ENCODE peak calls at places on chromosome 10, in nine cellular contexts. One of them, this sample, is unnamed.

GRCh38 chr10:101485681-101486554 is 102.1 kb downstream of the POLL start:
- DNase-seq in C1 segment of cervical spinal cord: peak
- DNase-seq in EL: no peak
- DNase-seq in Caki2: no peak
- DNase-seq in astrocyte of the spinal cord: no peak
- DNase-seq in activated CD8-positive, alpha-beta T cell treated with anti-CD3 and anti-CD28 coated beads for 36 hours: no peak
- DNase-seq in stromal cell of bone marrow: no peak
- DNase-seq in substantia nigra: no peak
- DNase-seq in activated T-helper 1 cell treated with Interleukin-2 at 50 U/mL for 16 hours: no peak
- DNase-seq in this sample: no peak

GRCh38 chr10:101557541-101557940 is 30.5 kb downstream of the POLL start:
- DNase-seq in Caki2: no peak
- DNase-seq in activated T-helper 1 cell treated with Interleukin-2 at 50 U/mL for 16 hours: no peak
- DNase-seq in stromal cell of bone marrow: no peak
- DNase-seq in substantia nigra: no peak
- DNase-seq in activated CD8-positive, alpha-beta T cell treated with anti-CD3 and anti-CD28 coated beads for 36 hours: no peak
- DNase-seq in EL: no peak
- DNase-seq in C1 segment of cervical spinal cord: no peak
- DNase-seq in astrocyte of the spinal cord: no peak
- DNase-seq in this sample: no peak

GRCh38 chr10:6722616-6723004 is 142.5 kb upstream of the PRKCQ start:
- DNase-seq in stromal cell of bone marrow: no peak
- DNase-seq in activated T-helper 1 cell treated with Interleukin-2 at 50 U/mL for 16 hours: no peak
- DNase-seq in C1 segment of cervical spinal cord: no peak
- DNase-seq in EL: peak
- DNase-seq in activated CD8-positive, alpha-beta T cell treated with anti-CD3 and anti-CD28 coated beads for 36 hours: peak
- DNase-seq in astrocyte of the spinal cord: no peak
- DNase-seq in substantia nigra: no peak
- DNase-seq in Caki2: peak
- DNase-seq in this sample: peak

GRCh38 chr10:110444009-110444347 is 53.7 kb upstream of the DUSP5 start:
- DNase-seq in stromal cell of bone marrow: no peak
- DNase-seq in C1 segment of cervical spinal cord: peak
- DNase-seq in Caki2: no peak
- DNase-seq in substantia nigra: no peak
- DNase-seq in activated CD8-positive, alpha-beta T cell treated with anti-CD3 and anti-CD28 coated beads for 36 hours: no peak
- DNase-seq in EL: no peak
- DNase-seq in activated T-helper 1 cell treated with Interleukin-2 at 50 U/mL for 16 hours: no peak
- DNase-seq in astrocyte of the spinal cord: no peak
- DNase-seq in this sample: no peak

GRCh38 chr10:119541046-119541445 is 1.5 kb downstream of the RGS10 start:
- DNase-seq in EL: peak
- DNase-seq in substantia nigra: no peak
- DNase-seq in Caki2: no peak
- DNase-seq in C1 segment of cervical spinal cord: no peak
- DNase-seq in activated CD8-positive, alpha-beta T cell treated with anti-CD3 and anti-CD28 coated beads for 36 hours: peak
- DNase-seq in activated T-helper 1 cell treated with Interleukin-2 at 50 U/mL for 16 hours: no peak
- DNase-seq in astrocyte of the spinal cord: no peak
- DNase-seq in stromal cell of bone marrow: no peak
- DNase-seq in this sample: no peak

GRCh38 chr10:47453435-47454293 is 30.3 kb downstream of the ANXA8 start:
- DNase-seq in C1 segment of cervical spinal cord: no peak
- DNase-seq in substantia nigra: no peak
- DNase-seq in activated T-helper 1 cell treated with Interleukin-2 at 50 U/mL for 16 hours: no peak
- DNase-seq in activated CD8-positive, alpha-beta T cell treated with anti-CD3 and anti-CD28 coated beads for 36 hours: no peak
- DNase-seq in astrocyte of the spinal cord: no peak
- DNase-seq in stromal cell of bone marrow: no peak
- DNase-seq in EL: no peak
- DNase-seq in Caki2: no peak
- DNase-seq in this sample: no peak

GRCh38 chr10:23358357-23358756 is 13.8 kb upstream of the C10orf67 start:
- DNase-seq in activated CD8-positive, alpha-beta T cell treated with anti-CD3 and anti-CD28 coated beads for 36 hours: no peak
- DNase-seq in Caki2: no peak
- DNase-seq in EL: peak
- DNase-seq in activated T-helper 1 cell treated with Interleukin-2 at 50 U/mL for 16 hours: no peak
- DNase-seq in C1 segment of cervical spinal cord: no peak
- DNase-seq in stromal cell of bone marrow: no peak
- DNase-seq in astrocyte of the spinal cord: no peak
- DNase-seq in substantia nigra: no peak
- DNase-seq in this sample: peak

GRCh38 chr10:120600871-120601644 is 144.0 kb downstream of the PLPP4 start:
- DNase-seq in activated CD8-positive, alpha-beta T cell treated with anti-CD3 and anti-CD28 coated beads for 36 hours: peak
- DNase-seq in stromal cell of bone marrow: no peak
- DNase-seq in C1 segment of cervical spinal cord: no peak
- DNase-seq in activated T-helper 1 cell treated with Interleukin-2 at 50 U/mL for 16 hours: no peak
- DNase-seq in substantia nigra: no peak
- DNase-seq in Caki2: peak
- DNase-seq in astrocyte of the spinal cord: peak
- DNase-seq in EL: peak
- DNase-seq in this sample: no peak

GRCh38 chr10:47340613-47341170 is 7.5 kb upstream of the RBP3 start:
- DNase-seq in activated T-helper 1 cell treated with Interleukin-2 at 50 U/mL for 16 hours: peak
- DNase-seq in substantia nigra: no peak
- DNase-seq in stromal cell of bone marrow: no peak
- DNase-seq in EL: peak
- DNase-seq in Caki2: peak
- DNase-seq in C1 segment of cervical spinal cord: no peak
- DNase-seq in activated CD8-positive, alpha-beta T cell treated with anti-CD3 and anti-CD28 coated beads for 36 hours: peak
- DNase-seq in astrocyte of the spinal cord: peak
- DNase-seq in this sample: peak

GRCh38 chr10:4136121-4136520 is 351.1 kb upstream of the KLF6 start:
- DNase-seq in stromal cell of bone marrow: no peak
- DNase-seq in substantia nigra: no peak
- DNase-seq in activated T-helper 1 cell treated with Interleukin-2 at 50 U/mL for 16 hours: no peak
- DNase-seq in EL: no peak
- DNase-seq in Caki2: no peak
- DNase-seq in astrocyte of the spinal cord: no peak
- DNase-seq in C1 segment of cervical spinal cord: no peak
- DNase-seq in activated CD8-positive, alpha-beta T cell treated with anti-CD3 and anti-CD28 coated beads for 36 hours: peak
- DNase-seq in this sample: no peak

GRCh38 chr10:132988988-132989387 is 46.6 kb upstream of the CFAP46 start:
- DNase-seq in substantia nigra: no peak
- DNase-seq in EL: no peak
- DNase-seq in activated T-helper 1 cell treated with Interleukin-2 at 50 U/mL for 16 hours: no peak
- DNase-seq in Caki2: no peak
- DNase-seq in activated CD8-positive, alpha-beta T cell treated with anti-CD3 and anti-CD28 coated beads for 36 hours: no peak
- DNase-seq in C1 segment of cervical spinal cord: no peak
- DNase-seq in stromal cell of bone marrow: no peak
- DNase-seq in astrocyte of the spinal cord: no peak
- DNase-seq in this sample: no peak

GRCh38 chr10:132155723-132156381 is 30.9 kb upstream of the DPYSL4 start:
- DNase-seq in C1 segment of cervical spinal cord: no peak
- DNase-seq in substantia nigra: no peak
- DNase-seq in EL: no peak
- DNase-seq in stromal cell of bone marrow: no peak
- DNase-seq in activated CD8-positive, alpha-beta T cell treated with anti-CD3 and anti-CD28 coated beads for 36 hours: no peak
- DNase-seq in activated T-helper 1 cell treated with Interleukin-2 at 50 U/mL for 16 hours: no peak
- DNase-seq in Caki2: no peak
- DNase-seq in astrocyte of the spinal cord: no peak
- DNase-seq in this sample: no peak

GRCh38 chr10:96272986-96273280 is 1.6 kb upstream of the BLNK start:
- DNase-seq in Caki2: no peak
- DNase-seq in stromal cell of bone marrow: no peak
- DNase-seq in astrocyte of the spinal cord: no peak
- DNase-seq in activated T-helper 1 cell treated with Interleukin-2 at 50 U/mL for 16 hours: no peak
- DNase-seq in EL: no peak
- DNase-seq in C1 segment of cervical spinal cord: no peak
- DNase-seq in substantia nigra: no peak
- DNase-seq in activated CD8-positive, alpha-beta T cell treated with anti-CD3 and anti-CD28 coated beads for 36 hours: no peak
- DNase-seq in this sample: no peak

GRCh38 chr10:66642217-66642616 is 283.6 kb upstream of the LRRTM3 start:
- DNase-seq in Caki2: no peak
- DNase-seq in substantia nigra: no peak
- DNase-seq in stromal cell of bone marrow: no peak
- DNase-seq in activated CD8-positive, alpha-beta T cell treated with anti-CD3 and anti-CD28 coated beads for 36 hours: no peak
- DNase-seq in activated T-helper 1 cell treated with Interleukin-2 at 50 U/mL for 16 hours: no peak
- DNase-seq in C1 segment of cervical spinal cord: no peak
- DNase-seq in EL: peak
- DNase-seq in astrocyte of the spinal cord: no peak
- DNase-seq in this sample: no peak

GRCh38 chr10:93703066-93703465 is 674 bp upstream of the FRA10AC1 start:
- DNase-seq in activated CD8-positive, alpha-beta T cell treated with anti-CD3 and anti-CD28 coated beads for 36 hours: no peak
- DNase-seq in substantia nigra: no peak
- DNase-seq in Caki2: no peak
- DNase-seq in EL: peak
- DNase-seq in astrocyte of the spinal cord: no peak
- DNase-seq in stromal cell of bone marrow: no peak
- DNase-seq in activated T-helper 1 cell treated with Interleukin-2 at 50 U/mL for 16 hours: no peak
- DNase-seq in C1 segment of cervical spinal cord: peak
- DNase-seq in this sample: no peak

GRCh38 chr10:48506147-48506917 is 98.5 kb downstream of the ARHGAP22 start:
- DNase-seq in activated T-helper 1 cell treated with Interleukin-2 at 50 U/mL for 16 hours: no peak
- DNase-seq in activated CD8-positive, alpha-beta T cell treated with anti-CD3 and anti-CD28 coated beads for 36 hours: peak
- DNase-seq in EL: peak
- DNase-seq in substantia nigra: no peak
- DNase-seq in astrocyte of the spinal cord: peak
- DNase-seq in C1 segment of cervical spinal cord: no peak
- DNase-seq in Caki2: peak
- DNase-seq in stromal cell of bone marrow: no peak
- DNase-seq in this sample: no peak

GRCh38 chr10:91035650-91036292 is 114.9 kb upstream of the ANKRD1 start:
- DNase-seq in activated CD8-positive, alpha-beta T cell treated with anti-CD3 and anti-CD28 coated beads for 36 hours: no peak
- DNase-seq in C1 segment of cervical spinal cord: no peak
- DNase-seq in stromal cell of bone marrow: no peak
- DNase-seq in substantia nigra: no peak
- DNase-seq in astrocyte of the spinal cord: no peak
- DNase-seq in EL: no peak
- DNase-seq in activated T-helper 1 cell treated with Interleukin-2 at 50 U/mL for 16 hours: no peak
- DNase-seq in Caki2: no peak
- DNase-seq in this sample: no peak

GRCh38 chr10:178208-178607 is 43.0 kb downstream of the ZMYND11 start:
- DNase-seq in EL: peak
- DNase-seq in substantia nigra: no peak
- DNase-seq in Caki2: no peak
- DNase-seq in astrocyte of the spinal cord: peak
- DNase-seq in stromal cell of bone marrow: no peak
- DNase-seq in activated CD8-positive, alpha-beta T cell treated with anti-CD3 and anti-CD28 coated beads for 36 hours: no peak
- DNase-seq in C1 segment of cervical spinal cord: peak
- DNase-seq in activated T-helper 1 cell treated with Interleukin-2 at 50 U/mL for 16 hours: no peak
- DNase-seq in this sample: peak

GRCh38 chr10:93368210-93368609 is 113.9 kb downstream of the MYOF start:
- DNase-seq in stromal cell of bone marrow: no peak
- DNase-seq in astrocyte of the spinal cord: no peak
- DNase-seq in activated CD8-positive, alpha-beta T cell treated with anti-CD3 and anti-CD28 coated beads for 36 hours: no peak
- DNase-seq in C1 segment of cervical spinal cord: no peak
- DNase-seq in substantia nigra: no peak
- DNase-seq in activated T-helper 1 cell treated with Interleukin-2 at 50 U/mL for 16 hours: no peak
- DNase-seq in Caki2: no peak
- DNase-seq in EL: no peak
- DNase-seq in this sample: no peak

GRCh38 chr10:21172774-21173432 is 275.8 kb upstream of the NEBL start:
- DNase-seq in astrocyte of the spinal cord: no peak
- DNase-seq in Caki2: peak
- DNase-seq in substantia nigra: no peak
- DNase-seq in activated CD8-positive, alpha-beta T cell treated with anti-CD3 and anti-CD28 coated beads for 36 hours: peak
- DNase-seq in EL: no peak
- DNase-seq in stromal cell of bone marrow: no peak
- DNase-seq in activated T-helper 1 cell treated with Interleukin-2 at 50 U/mL for 16 hours: no peak
- DNase-seq in C1 segment of cervical spinal cord: peak
- DNase-seq in this sample: no peak

GRCh38 chr10:88880287-88881094 is 446 bp downstream of the STAMBPL1 start:
- DNase-seq in activated CD8-positive, alpha-beta T cell treated with anti-CD3 and anti-CD28 coated beads for 36 hours: peak
- DNase-seq in stromal cell of bone marrow: peak
- DNase-seq in EL: peak
- DNase-seq in activated T-helper 1 cell treated with Interleukin-2 at 50 U/mL for 16 hours: peak
- DNase-seq in astrocyte of the spinal cord: peak
- DNase-seq in Caki2: peak
- DNase-seq in C1 segment of cervical spinal cord: peak
- DNase-seq in substantia nigra: peak
- DNase-seq in this sample: peak

GRCh38 chr10:110919971-110920881 is 822 bp downstream of the SHOC2 start:
- DNase-seq in activated T-helper 1 cell treated with Interleukin-2 at 50 U/mL for 16 hours: peak
- DNase-seq in EL: peak
- DNase-seq in stromal cell of bone marrow: no peak
- DNase-seq in Caki2: peak
- DNase-seq in astrocyte of the spinal cord: peak
- DNase-seq in C1 segment of cervical spinal cord: peak
- DNase-seq in activated CD8-positive, alpha-beta T cell treated with anti-CD3 and anti-CD28 coated beads for 36 hours: peak
- DNase-seq in substantia nigra: no peak
- DNase-seq in this sample: peak

GRCh38 chr10:78510566-78511323 is 477.1 kb downstream of the RPS24 start:
- DNase-seq in activated CD8-positive, alpha-beta T cell treated with anti-CD3 and anti-CD28 coated beads for 36 hours: no peak
- DNase-seq in activated T-helper 1 cell treated with Interleukin-2 at 50 U/mL for 16 hours: no peak
- DNase-seq in stromal cell of bone marrow: no peak
- DNase-seq in Caki2: no peak
- DNase-seq in substantia nigra: no peak
- DNase-seq in astrocyte of the spinal cord: no peak
- DNase-seq in EL: no peak
- DNase-seq in C1 segment of cervical spinal cord: no peak
- DNase-seq in this sample: no peak

GRCh38 chr10:76036410-76036940 is 605.1 kb downstream of the LRMDA start:
- DNase-seq in activated T-helper 1 cell treated with Interleukin-2 at 50 U/mL for 16 hours: no peak
- DNase-seq in astrocyte of the spinal cord: peak
- DNase-seq in Caki2: peak
- DNase-seq in C1 segment of cervical spinal cord: no peak
- DNase-seq in stromal cell of bone marrow: peak
- DNase-seq in activated CD8-positive, alpha-beta T cell treated with anti-CD3 and anti-CD28 coated beads for 36 hours: peak
- DNase-seq in EL: peak
- DNase-seq in substantia nigra: peak
- DNase-seq in this sample: peak

GRCh38 chr10:89450901-89451300 is 36.5 kb downstream of the IFIT5 start:
- DNase-seq in EL: no peak
- DNase-seq in C1 segment of cervical spinal cord: no peak
- DNase-seq in substantia nigra: no peak
- DNase-seq in activated T-helper 1 cell treated with Interleukin-2 at 50 U/mL for 16 hours: no peak
- DNase-seq in stromal cell of bone marrow: no peak
- DNase-seq in astrocyte of the spinal cord: no peak
- DNase-seq in Caki2: no peak
- DNase-seq in activated CD8-positive, alpha-beta T cell treated with anti-CD3 and anti-CD28 coated beads for 36 hours: no peak
- DNase-seq in this sample: no peak

GRCh38 chr10:3897156-3897555 is 112.1 kb upstream of the KLF6 start:
- DNase-seq in EL: peak
- DNase-seq in activated T-helper 1 cell treated with Interleukin-2 at 50 U/mL for 16 hours: no peak
- DNase-seq in substantia nigra: no peak
- DNase-seq in astrocyte of the spinal cord: peak
- DNase-seq in activated CD8-positive, alpha-beta T cell treated with anti-CD3 and anti-CD28 coated beads for 36 hours: no peak
- DNase-seq in Caki2: no peak
- DNase-seq in stromal cell of bone marrow: peak
- DNase-seq in C1 segment of cervical spinal cord: no peak
- DNase-seq in this sample: peak

GRCh38 chr10:82757907-82758306 is 882.9 kb downstream of the NRG3 start:
- DNase-seq in activated T-helper 1 cell treated with Interleukin-2 at 50 U/mL for 16 hours: no peak
- DNase-seq in activated CD8-positive, alpha-beta T cell treated with anti-CD3 and anti-CD28 coated beads for 36 hours: no peak
- DNase-seq in C1 segment of cervical spinal cord: no peak
- DNase-seq in substantia nigra: no peak
- DNase-seq in Caki2: peak
- DNase-seq in EL: no peak
- DNase-seq in astrocyte of the spinal cord: no peak
- DNase-seq in stromal cell of bone marrow: no peak
- DNase-seq in this sample: no peak

GRCh38 chr10:123993534-123994416 is 99.6 kb downstream of the CHST15 start:
- DNase-seq in stromal cell of bone marrow: no peak
- DNase-seq in Caki2: no peak
- DNase-seq in activated CD8-positive, alpha-beta T cell treated with anti-CD3 and anti-CD28 coated beads for 36 hours: no peak
- DNase-seq in substantia nigra: no peak
- DNase-seq in EL: no peak
- DNase-seq in astrocyte of the spinal cord: no peak
- DNase-seq in C1 segment of cervical spinal cord: no peak
- DNase-seq in activated T-helper 1 cell treated with Interleukin-2 at 50 U/mL for 16 hours: no peak
- DNase-seq in this sample: no peak